ENCODE peak calls at places on chromosomes 4 and X, in seven cellular contexts. C is nephron progenitor cell, L is fibroblast of villous mesenchyme, F is mammary epithelial cell, S is hepatocyte, W is endothelial cell, T is uterus. O is an unnamed sample.

GRCh38 chr4:148965080-148965479 is 522.9 kb upstream of the NR3C2 start:
- DNase-seq in C (no peak), L (no peak), F (no peak), S (no peak), W (no peak), T (no peak), O (no peak)

GRCh38 chr4:146340798-146341197 is 126.5 kb downstream of the REELD1 start:
- DNase-seq in C (no peak), L (peak; percentile 28), F (no peak), S (no peak), W (no peak), T (no peak), O (peak; percentile 46)

GRCh38 chr4:110454456-110454855 is 21.5 kb upstream of the ENPEP start:
- DNase-seq in C (no peak), L (no peak), F (no peak), S (no peak), W (no peak), T (no peak), O (no peak)

GRCh38 chrX:120463241-120463640 is 5.9 kb downstream of the LAMP2 start:
- DNase-seq in C (no peak), L (peak; percentile 70), F (peak; percentile 33), S (no peak), W (no peak), T (no peak), O (peak; percentile 82)

GRCh38 chr4:48334900-48335384 is 6.4 kb upstream of the SLAIN2 start:
- DNase-seq in C (no peak), L (peak; percentile 72), F (no peak), S (no peak), W (no peak), T (no peak), O (no peak)

GRCh38 chr4:82745173-82745842 is 53.3 kb downstream of the SCD5 start:
- DNase-seq in C (no peak), L (no peak), F (peak; percentile 94), S (no peak), W (no peak), T (no peak), O (no peak)

GRCh38 chrX:136047001-136047642 is 61.9 kb downstream of the SLC9A6 start:
- DNase-seq in C (no peak), L (no peak), F (no peak), S (no peak), W (no peak), T (no peak), O (peak; percentile 28)

GRCh38 chr4:4637710-4638109 is 95.9 kb upstream of the STX18 start:
- DNase-seq in C (no peak), L (no peak), F (no peak), S (no peak), W (no peak), T (no peak), O (no peak)

GRCh38 chr4:162644346-162644745 is 480.5 kb upstream of the FSTL5 start:
- DNase-seq in C (no peak), L (peak; percentile 25), F (no peak), S (no peak), W (no peak), T (no peak), O (no peak)

GRCh38 chrX:18973527-18974192 is 10.3 kb downstream of the PHKA2 start:
- DNase-seq in C (no peak), L (no peak), F (no peak), S (no peak), W (no peak), T (no peak), O (no peak)

GRCh38 chr4:81632581-81633247 is 161.0 kb upstream of the RASGEF1B start:
- DNase-seq in C (no peak), L (no peak), F (peak; percentile 95), S (no peak), W (no peak), T (no peak), O (peak; percentile 65)

GRCh38 chrX:39205467-39205866 is 404.2 kb downstream of the MID1IP1 start:
- DNase-seq in C (no peak), L (no peak), F (no peak), S (no peak), W (no peak), T (no peak), O (no peak)

GRCh38 chr4:170736710-170737109 is 647.0 kb upstream of the AADAT start:
- DNase-seq in C (no peak), L (no peak), F (peak; percentile 65), S (no peak), W (no peak), T (no peak), O (no peak)

GRCh38 chr4:10593130-10593529 is 91.4 kb downstream of the CLNK start:
- DNase-seq in C (no peak), L (no peak), F (no peak), S (no peak), W (no peak), T (no peak), O (no peak)

GRCh38 chrX:148311544-148311943 is 188.9 kb upstream of the AFF2 start:
- DNase-seq in C (no peak), L (no peak), F (no peak), S (no peak), W (no peak), T (no peak), O (no peak)

GRCh38 chrX:37905436-37906147 is 58.2 kb upstream of the DYNLT3 start:
- DNase-seq in C (peak; percentile 49), L (peak; percentile 22), F (no peak), S (peak; percentile 63), W (peak; percentile 20), T (peak; percentile 16), O (peak; percentile 9)

GRCh38 chr4:65599335-65599734 is 71.0 kb downstream of the EPHA5 start:
- DNase-seq in C (no peak), L (no peak), F (peak; percentile 0), S (no peak), W (no peak), T (no peak), O (no peak)

GRCh38 chr4:2511645-2512131 is 24.8 kb upstream of the FAM193A start:
- DNase-seq in C (no peak), L (no peak), F (no peak), S (no peak), W (no peak), T (no peak), O (no peak)

GRCh38 chr4:40990899-40991265 is 223.5 kb downstream of the APBB2 start:
- DNase-seq in C (no peak), L (no peak), F (no peak), S (no peak), W (no peak), T (no peak), O (no peak)

GRCh38 chr4:87017580-87018061 is 82.8 kb downstream of the AFF1 start:
- DNase-seq in C (no peak), L (peak; percentile 95), F (no peak), S (peak; percentile 41), W (no peak), T (no peak), O (peak; percentile 87)

GRCh38 chr4:24192018-24192641 is 302.3 kb upstream of the PPARGC1A start:
- DNase-seq in C (no peak), L (no peak), F (no peak), S (no peak), W (no peak), T (no peak), O (no peak)

GRCh38 chr4:24196785-24197184 is 306.9 kb upstream of the PPARGC1A start:
- DNase-seq in C (no peak), L (no peak), F (no peak), S (no peak), W (no peak), T (no peak), O (no peak)

GRCh38 chr4:24197891-24198290 is 308.0 kb upstream of the PPARGC1A start:
- DNase-seq in C (no peak), L (no peak), F (no peak), S (no peak), W (no peak), T (no peak), O (no peak)

GRCh38 chr4:24195976-24196736 is 306.3 kb upstream of the PPARGC1A start:
- DNase-seq in C (no peak), L (no peak), F (no peak), S (peak; percentile 19), W (no peak), T (no peak), O (no peak)
- TF ChIP-seq CTCF in C (no peak), L (peak; percentile 21), F (no peak), S (peak; percentile 39), W (no peak), T (no peak), O (peak; percentile 27)

GRCh38 chr4:181964731-181965130 is 278.5 kb upstream of the TENM3 start:
- DNase-seq in C (no peak), L (no peak), F (no peak), S (no peak), W (no peak), T (no peak), O (no peak)
- TF ChIP-seq CTCF in C (no peak), L (no peak), F (no peak), S (no peak), W (no peak), T (no peak), O (no peak)

GRCh38 chrX:86805241-86805640 is 657.0 kb downstream of the DACH2 start:
- DNase-seq in C (no peak), L (no peak), F (no peak), S (no peak), W (no peak), T (no peak), O (no peak)

GRCh38 chrX:86806786-86807185 is 658.5 kb downstream of the DACH2 start:
- DNase-seq in C (peak; percentile 8), L (no peak), F (peak; percentile 2), S (peak; percentile 21), W (peak; percentile 4), T (no peak), O (peak; percentile 0)
- TF ChIP-seq CTCF in C (peak; percentile 41), L (no peak), F (peak; percentile 61), S (peak; percentile 38), W (no peak), T (no peak), O (peak; percentile 14)

GRCh38 chr4:7470111-7470510 is 35.4 kb upstream of the PSAPL1 start:
- DNase-seq in C (no peak), L (no peak), F (no peak), S (no peak), W (no peak), T (no peak), O (no peak)

GRCh38 chr4:7474320-7474719 is 39.6 kb upstream of the PSAPL1 start:
- DNase-seq in C (peak; percentile 37), L (no peak), F (no peak), S (no peak), W (no peak), T (no peak), O (no peak)

GRCh38 chr4:7470522-7471128 is 35.9 kb upstream of the PSAPL1 start:
- DNase-seq in C (no peak), L (no peak), F (no peak), S (no peak), W (no peak), T (no peak), O (no peak)

GRCh38 chr4:7473096-7473495 is 38.4 kb upstream of the PSAPL1 start:
- DNase-seq in C (no peak), L (no peak), F (no peak), S (no peak), W (no peak), T (no peak), O (no peak)

DNA sequence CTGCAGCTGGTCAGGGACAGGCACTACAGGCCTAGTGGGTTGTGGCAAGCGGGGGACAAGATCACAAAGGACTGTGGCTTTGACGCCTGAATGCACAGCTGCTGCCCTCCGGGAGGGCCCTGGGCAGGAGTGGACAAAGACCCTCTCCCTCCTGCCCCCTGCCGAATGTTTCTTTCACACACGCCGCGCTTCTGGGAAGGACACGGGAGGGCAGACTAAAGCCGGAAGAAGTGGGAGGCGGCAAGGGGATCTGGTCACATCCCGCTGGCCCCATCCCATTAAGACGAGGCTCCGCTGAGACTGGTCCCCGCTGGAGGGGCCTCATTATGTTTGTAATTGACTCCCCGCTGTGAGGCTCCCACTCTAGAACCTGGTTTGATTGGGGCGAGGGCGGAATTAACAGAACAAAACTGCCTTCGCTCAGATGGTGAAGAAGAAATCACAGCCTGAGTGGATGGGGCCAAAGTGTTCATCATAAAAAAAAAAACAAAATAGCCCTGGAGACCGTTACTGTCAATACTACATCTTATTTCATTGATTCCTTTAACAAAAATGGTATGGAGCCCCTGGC is 37.8 kb upstream of the PSAPL1 start:
- DNase-seq in C (peak; percentile 60), L (no peak), F (no peak), S (no peak), W (no peak), T (no peak), O (no peak)
- TF ChIP-seq CTCF in C (no peak), L (no peak), F (no peak), S (peak; percentile 16), W (no peak), T (no peak), O (no peak)

O was measured in cardiac fibroblast.